ENCODE peak calls at places on chromosomes 1 and 21, in four cellular contexts. J is CD4-positive, alpha-beta T cell; V is dorsolateral prefrontal cortex; L is B cell. Z is an unnamed sample.
A peak's percentile ranks its signal among the peaks of the same experiment; 100 is the strongest.

GRCh38 chr1:187842406-187843165 is 1013.8 kb downstream of the PLA2G4A start:
- DNase-seq in L (no peak), V (no peak), J (no peak), Z (no peak)

GRCh38 chr1:244897476-244898254 is 33.3 kb upstream of the HNRNPU start:
- DNase-seq in V (no peak), J (no peak), L (no peak), Z (no peak)

GRCh38 chr1:202199141-202199889 is 5.7 kb downstream of the LGR6 start:
- DNase-seq in J (no peak), V (no peak), L (no peak), Z (no peak)

GRCh38 chr1:31707711-31708110 is 3.9 kb upstream of the COL16A1 start:
- DNase-seq in L (no peak), J (no peak), V (no peak), Z (no peak)

GRCh38 chr1:206059354-206059915 is 6.5 kb downstream of the RHEX start:
- DNase-seq in J (no peak), L (no peak), V (no peak), Z (no peak)

GRCh38 chr1:167507719-167508118 is 10.6 kb downstream of the CD247 start:
- DNase-seq in J (no peak), L (no peak), V (no peak), Z (no peak)

GRCh38 chr1:240613353-240614142 is 1.6 kb upstream of the GREM2 start:
- DNase-seq in V (no peak), L (no peak), J (no peak), Z (no peak)

GRCh38 chr1:173392895-173393654 is 84.1 kb upstream of the PRDX6 start:
- DNase-seq in L (no peak), J (no peak), V (no peak), Z (no peak)

GRCh38 chr1:11790880-11791715 is 14.7 kb downstream of the MTHFR start:
- DNase-seq in J (no peak), V (peak; percentile 68), L (peak; percentile 14), Z (no peak)

GRCh38 chr1:93904228-93904627 is 5.0 kb downstream of the GCLM start:
- DNase-seq in J (no peak), L (peak; percentile 33), V (no peak), Z (no peak)

GRCh38 chr21:17388226-17388625 is 124.6 kb upstream of the CXADR start:
- DNase-seq in V (peak; percentile 37), L (no peak), J (no peak), Z (no peak)

GRCh38 chr1:36323636-36324321 is at the start of gene EVA1B:
- DNase-seq in J (peak; percentile 30), L (peak; percentile 61), V (no peak), Z (no peak)

GRCh38 chr21:46368533-46369285 is 44.8 kb downstream of the PCNT start:
- DNase-seq in J (peak; percentile 11), L (peak; percentile 70), V (no peak), Z (no peak)

GRCh38 chr1:114122891-114123621 is 30.6 kb downstream of the SYT6 start:
- DNase-seq in V (no peak), J (no peak), L (no peak), Z (no peak)

GRCh38 chr1:24289937-24290595 is 29.1 kb upstream of the GRHL3 start:
- DNase-seq in J (no peak), L (no peak), V (peak; percentile 81), Z (no peak)

GRCh38 chr1:28887418-28887834 is 26.9 kb upstream of the EPB41 start:
- DNase-seq in V (no peak), L (peak; percentile 91), J (peak; percentile 39), Z (no peak)

GRCh38 chr21:29164330-29164942 is 34.0 kb downstream of the MAP3K7CL start:
- DNase-seq in V (no peak), L (no peak), J (no peak), Z (peak; percentile 22)

GRCh38 chr1:76674689-76675088 is 192.6 kb upstream of the ST6GALNAC5 start:
- DNase-seq in V (no peak), L (no peak), J (no peak), Z (no peak)

GRCh38 chr1:1315435-1315901 is 7.1 kb downstream of the PUSL1 start:
- DNase-seq in V (no peak), J (no peak), L (no peak), Z (no peak)

GRCh38 chr1:216794541-216795055 is 71.4 kb upstream of the ESRRG start:
- DNase-seq in L (no peak), J (no peak), V (no peak), Z (no peak)

GRCh38 chr1:159141584-159142518 is 29.6 kb upstream of the CADM3 start:
- DNase-seq in L (no peak), J (no peak), V (peak; percentile 72), Z (no peak)

GRCh38 chr21:28856588-28857250 is 136.0 kb downstream of the LTN1 start:
- DNase-seq in L (no peak), V (no peak), J (no peak), Z (no peak)

GRCh38 chr1:24878775-24879742 is 51.0 kb downstream of the RUNX3 start:
- DNase-seq in J (no peak), V (no peak), L (no peak), Z (no peak)

GRCh38 chr21:36698160-36699025 is 522 bp upstream of the SIM2 start:
- DNase-seq in V (no peak), L (no peak), J (no peak), Z (no peak)

GRCh38 chr21:38806153-38806941 is 618 bp downstream of the ETS2 start:
- DNase-seq in V (no peak), L (peak; percentile 72), J (peak; percentile 9), Z (no peak)

GRCh38 chr1:25773441-25774125 is 26.4 kb upstream of the SELENON start:
- DNase-seq in L (no peak), V (no peak), J (no peak), Z (no peak)

DNA sequence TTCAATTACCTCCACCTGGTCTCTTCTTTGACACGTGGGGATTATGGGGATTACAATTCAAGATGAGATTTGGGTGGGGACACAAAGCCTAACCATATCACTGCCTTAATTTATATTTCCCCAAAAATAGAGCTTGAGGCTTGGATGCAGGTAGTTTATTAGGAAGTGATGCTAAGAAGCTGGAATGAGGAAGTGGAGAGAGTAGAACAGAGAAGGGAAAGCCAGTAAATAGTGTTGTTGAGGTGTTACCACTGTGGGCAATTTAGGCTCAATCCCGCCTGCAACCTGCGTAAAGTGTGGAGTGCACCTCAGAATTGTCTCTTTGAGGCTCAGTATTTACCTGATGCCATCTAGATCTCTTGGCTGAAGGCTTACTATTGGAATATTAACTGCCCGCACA is 4.9 kb upstream of the DOCK7 start:
- DNase-seq in V (no peak), L (no peak), J (no peak), Z (no peak)
- TF ChIP-seq CTCF in V (no peak), L (no peak), J (no peak), Z (no peak)

GRCh38 chr1:165897326-165898303 is 70.2 kb downstream of the UCK2 start:
- DNase-seq in J (no peak), L (no peak), V (no peak), Z (no peak)

GRCh38 chr1:165895451-165895871 is 68.0 kb downstream of the UCK2 start:
- DNase-seq in L (no peak), J (no peak), V (no peak), Z (no peak)

GRCh38 chr1:165894591-165894990 is 67.2 kb downstream of the UCK2 start:
- DNase-seq in V (no peak), L (no peak), J (no peak), Z (no peak)

GRCh38 chr1:165898837-165899236 is 71.4 kb downstream of the UCK2 start:
- DNase-seq in L (no peak), V (no peak), J (no peak), Z (no peak)

DNA sequence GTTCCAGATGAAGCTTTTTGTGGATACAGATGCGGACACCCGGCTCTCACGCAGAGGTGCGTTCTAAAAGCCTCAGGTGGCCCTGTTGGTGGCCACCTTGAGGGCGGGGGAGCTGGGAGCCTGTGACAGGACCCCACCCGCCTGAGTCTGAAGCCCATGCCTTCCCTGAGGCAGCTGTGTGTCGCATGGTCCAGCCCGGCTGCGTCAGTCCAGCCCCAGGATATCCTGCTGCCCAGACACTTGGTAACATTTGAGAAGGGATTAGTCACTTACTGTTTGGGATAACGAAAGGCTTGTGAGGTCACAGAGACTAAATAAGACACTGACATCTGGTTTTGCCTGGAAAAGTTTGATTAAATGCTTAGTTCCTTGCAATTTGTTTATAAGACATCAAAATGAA is 68.9 kb downstream of the UCK2 start:
- DNase-seq in V (no peak), J (no peak), L (no peak), Z (no peak)
- TF ChIP-seq CTCF in V (no peak), J (no peak), L (no peak), Z (no peak)

GRCh38 chr1:184480711-184481110 is 93.9 kb downstream of the C1orf21 start:
- DNase-seq in V (no peak), L (no peak), J (no peak), Z (no peak)
- TF ChIP-seq CTCF in V (no peak), L (no peak), J (no peak), Z (no peak)

GRCh38 chr1:232705815-232706575 is 76.1 kb upstream of the SIPA1L2 start:
- DNase-seq in V (no peak), J (no peak), L (no peak), Z (no peak)
- TF ChIP-seq CTCF in V (no peak), J (no peak), L (no peak), Z (no peak)

GRCh38 chr1:180363596-180363995 is 133.5 kb downstream of the LHX4 start:
- DNase-seq in J (no peak), V (no peak), L (no peak), Z (no peak)

GRCh38 chr1:180360333-180361075 is 130.4 kb downstream of the LHX4 start:
- DNase-seq in V (no peak), L (no peak), J (no peak), Z (no peak)

GRCh38 chr1:180366386-180367068 is 135.8 kb downstream of the ACBD6 start:
- DNase-seq in V (no peak), J (no peak), L (no peak), Z (no peak)

GRCh38 chr1:180369061-180369460 is 133.3 kb downstream of the ACBD6 start:
- DNase-seq in L (no peak), V (no peak), J (no peak), Z (no peak)

GRCh38 chr1:180365039-180365438 is 135.0 kb downstream of the LHX4 start:
- DNase-seq in J (no peak), V (no peak), L (no peak), Z (no peak)
- TF ChIP-seq CTCF in J (no peak), V (no peak), L (no peak), Z (peak; percentile 33)

DNA sequence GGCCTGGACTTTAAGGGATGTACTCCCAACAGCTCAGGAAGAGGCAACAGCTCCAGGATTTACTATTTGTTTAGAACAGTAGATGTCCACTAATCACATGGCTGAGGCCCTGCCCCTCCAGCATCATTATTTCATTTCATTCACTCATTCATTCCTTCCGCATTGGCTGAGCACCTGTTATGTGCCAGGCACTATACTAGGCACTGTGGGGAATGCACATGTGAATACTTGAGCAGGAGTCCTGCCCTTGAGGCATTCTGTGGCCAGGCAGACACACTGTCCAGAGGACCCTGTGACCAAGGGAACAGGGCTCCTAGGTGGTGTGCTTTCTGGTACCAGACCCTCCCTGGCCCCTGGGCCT is 24.3 kb downstream of the KIAA1614 start:
- DNase-seq in J (no peak), V (no peak), L (no peak), Z (no peak)
- TF ChIP-seq CTCF in J (no peak), V (no peak), L (no peak), Z (no peak)

GRCh38 chr1:204359474-204360255 is at the start of gene PLEKHA6:
- DNase-seq in J (no peak), V (peak; percentile 82), L (no peak), Z (peak; percentile 78)
- TF ChIP-seq CTCF in J (no peak), V (peak; percentile 48), L (no peak), Z (peak; percentile 22)